ENCODE peak calls at places on chromosomes 6 and 20, in eight cellular contexts. J, E, O, A, U, X, K and Q are unnamed samples.

GRCh38 chr6:119110601-119111548 is 32.4 kb upstream of the FAM184A start:
- DNase-seq in J (no peak), E (peak; percentile 64), O (peak; percentile 58), A (no peak), U (peak; percentile 53), X (no peak), K (peak; percentile 56), Q (peak; percentile 38)

GRCh38 chr6:114534813-114535212 is 192.0 kb upstream of the HS3ST5 start:
- DNase-seq in J (no peak), E (no peak), O (no peak), A (no peak), U (no peak), X (no peak), K (no peak), Q (no peak)

GRCh38 chr6:34462561-34462971 is 3.3 kb upstream of the PACSIN1 start:
- DNase-seq in J (peak; percentile 55), E (peak; percentile 75), O (peak; percentile 79), A (no peak), U (no peak), X (peak; percentile 50), K (no peak), Q (peak; percentile 43)

GRCh38 chr20:34181484-34181883 is 59.7 kb upstream of the ASIP start:
- DNase-seq in J (no peak), E (no peak), O (no peak), A (no peak), U (no peak), X (no peak), K (no peak), Q (no peak)

GRCh38 chr6:53492860-53493634 is 51.9 kb downstream of the GCLC start:
- DNase-seq in J (peak; percentile 40), E (peak; percentile 59), O (no peak), A (no peak), U (no peak), X (no peak), K (peak; percentile 73), Q (peak; percentile 29)

GRCh38 chr6:157974967-157975366 is 6.7 kb upstream of the SYNJ2 start:
- DNase-seq in J (no peak), E (no peak), O (no peak), A (no peak), U (no peak), X (no peak), K (no peak), Q (no peak)

GRCh38 chr6:105509506-105510331 is 106.8 kb upstream of the PREP start:
- DNase-seq in J (no peak), E (peak; percentile 4), O (no peak), A (peak; percentile 52), U (no peak), X (no peak), K (peak; percentile 56), Q (no peak)

GRCh38 chr6:134372603-134373281 is 54.8 kb upstream of the SGK1 start:
- DNase-seq in J (peak; percentile 5), E (peak; percentile 80), O (peak; percentile 72), A (no peak), U (no peak), X (peak; percentile 33), K (peak; percentile 86), Q (peak; percentile 44)

GRCh38 chr6:44661221-44661609 is 273.7 kb downstream of the CDC5L start:
- DNase-seq in J (no peak), E (no peak), O (no peak), A (no peak), U (no peak), X (no peak), K (no peak), Q (peak; percentile 57)

GRCh38 chr20:56793916-56794315 is 164.8 kb downstream of the TFAP2C start:
- DNase-seq in J (no peak), E (no peak), O (no peak), A (no peak), U (no peak), X (no peak), K (no peak), Q (no peak)

GRCh38 chr6:1749041-1749440 is 139.3 kb downstream of the FOXC1 start:
- DNase-seq in J (no peak), E (no peak), O (no peak), A (no peak), U (no peak), X (no peak), K (no peak), Q (no peak)

GRCh38 chr6:159941286-159942113 is 27.4 kb upstream of the IGF2R start:
- DNase-seq in J (peak; percentile 4), E (peak; percentile 75), O (no peak), A (no peak), U (no peak), X (no peak), K (peak; percentile 57), Q (no peak)

DNA sequence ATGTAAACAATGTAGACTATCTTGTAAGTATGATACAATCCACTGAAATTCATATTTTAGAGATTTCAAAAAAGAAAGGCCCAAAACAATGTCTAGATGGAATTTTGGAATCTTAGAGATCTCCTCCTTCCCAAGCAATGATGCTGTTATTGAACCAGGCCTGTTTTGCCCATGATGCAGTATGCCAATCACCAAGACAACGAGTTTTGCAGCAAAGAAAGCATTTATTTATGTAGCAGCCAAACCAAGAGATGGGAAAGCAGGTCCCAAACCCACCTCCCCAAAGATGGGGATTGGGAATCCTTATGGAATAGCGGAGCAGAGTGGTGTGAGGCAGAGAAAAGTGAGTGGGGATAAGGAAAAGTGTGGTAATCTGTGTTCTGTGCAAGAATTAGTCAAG is 197.8 kb upstream of the NT5E start:
- DNase-seq in J (no peak), E (no peak), O (no peak), A (no peak), U (no peak), X (no peak), K (no peak), Q (no peak)
- TF ChIP-seq POLR2A in J (no peak), E (no peak), O (no peak), A (no peak), U (no peak), X (no peak), K (no peak), Q (no peak)

GRCh38 chr6:135798751-135799515 is 52.6 kb upstream of the PDE7B start:
- DNase-seq in J (no peak), E (no peak), O (no peak), A (no peak), U (no peak), X (no peak), K (no peak), Q (no peak)
- TF ChIP-seq POLR2A in J (no peak), E (no peak), O (no peak), A (no peak), U (no peak), X (no peak), K (no peak), Q (no peak)

GRCh38 chr6:126339796-126340750 is at the start of gene CENPW:
- DNase-seq in J (peak; percentile 73), E (peak; percentile 93), O (peak; percentile 88), A (peak; percentile 92), U (peak; percentile 99), X (peak; percentile 92), K (peak; percentile 86), Q (peak; percentile 75)
- TF ChIP-seq POLR2A in J (no peak), E (peak; percentile 75), O (no peak), A (no peak), U (no peak), X (no peak), K (peak; percentile 57), Q (no peak)

GRCh38 chr20:50788868-50789125 is 6.1 kb upstream of the BCAS4 start:
- DNase-seq in J (no peak), E (no peak), O (no peak), A (no peak), U (no peak), X (no peak), K (no peak), Q (no peak)

GRCh38 chr20:50788045-50788867 is 6.6 kb upstream of the BCAS4 start:
- DNase-seq in J (peak; percentile 88), E (peak; percentile 83), O (peak; percentile 64), A (peak; percentile 52), U (peak; percentile 70), X (no peak), K (peak; percentile 68), Q (peak; percentile 28)

GRCh38 chr20:50792708-50793574 is 1.9 kb upstream of the BCAS4 start:
- DNase-seq in J (no peak), E (no peak), O (no peak), A (no peak), U (peak; percentile 30), X (no peak), K (no peak), Q (no peak)

GRCh38 chr20:50789968-50790650 is 4.8 kb upstream of the BCAS4 start:
- DNase-seq in J (no peak), E (no peak), O (no peak), A (no peak), U (no peak), X (no peak), K (no peak), Q (no peak)

GRCh38 chr20:50790651-50791277 is 4.1 kb upstream of the BCAS4 start:
- DNase-seq in J (peak; percentile 87), E (peak; percentile 94), O (peak; percentile 87), A (peak; percentile 95), U (peak; percentile 88), X (peak; percentile 94), K (peak; percentile 85), Q (peak; percentile 90)
- TF ChIP-seq POLR2A in J (peak; percentile 42), E (peak; percentile 76), O (no peak), A (no peak), U (no peak), X (no peak), K (peak; percentile 42), Q (peak; percentile 50)

GRCh38 chr6:139581485-139581865 is 207.0 kb upstream of the CITED2 start:
- DNase-seq in J (no peak), E (no peak), O (no peak), A (no peak), U (no peak), X (no peak), K (no peak), Q (no peak)
- TF ChIP-seq POLR2A in J (no peak), E (no peak), O (no peak), A (no peak), U (no peak), X (no peak), K (no peak), Q (no peak)

DNA sequence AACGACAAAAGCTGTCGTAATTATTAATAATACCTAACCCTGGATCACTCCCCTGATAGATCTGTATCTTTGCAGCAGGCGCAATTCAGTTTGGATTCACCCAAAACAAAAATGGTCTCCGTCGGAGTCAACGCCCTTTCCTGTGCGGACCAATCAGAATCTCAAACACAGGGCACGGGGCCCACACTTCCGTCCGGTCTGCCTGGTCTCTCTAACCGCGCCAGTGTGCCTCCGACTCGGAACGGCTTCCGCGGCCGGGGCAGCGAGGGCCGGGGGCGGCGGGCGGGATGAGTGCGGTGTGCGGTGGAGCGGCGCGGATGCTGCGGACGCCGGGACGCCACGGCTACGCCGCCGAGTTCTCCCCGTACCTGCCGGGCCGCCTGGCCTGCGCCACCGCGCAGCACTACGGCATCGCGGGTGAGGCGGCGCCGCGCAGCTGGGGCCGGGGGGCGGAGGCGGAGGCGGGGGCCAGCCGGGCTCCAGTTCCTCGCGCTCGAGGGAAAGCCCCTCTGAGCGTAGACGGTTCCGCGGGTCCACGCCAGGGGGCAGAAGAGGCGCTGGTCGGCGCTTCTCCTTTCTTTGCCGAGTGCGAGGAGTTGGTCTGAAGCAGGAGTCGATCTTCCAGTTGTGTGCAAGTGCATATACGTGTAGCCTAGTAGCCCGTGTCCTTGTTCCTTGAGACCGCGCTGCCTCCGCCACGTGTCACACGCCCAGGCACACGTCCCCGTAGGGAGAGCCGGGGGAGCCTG is at the start of gene PEX7:
- DNase-seq in J (peak; percentile 66), E (peak; percentile 97), O (peak; percentile 93), A (peak; percentile 91), U (peak; percentile 97), X (peak; percentile 93), K (peak; percentile 91), Q (peak; percentile 92)
- TF ChIP-seq POLR2A in J (peak; percentile 69), E (peak; percentile 71), O (peak; percentile 73), A (peak; percentile 72), U (no peak), X (no peak), K (peak; percentile 78), Q (peak; percentile 43)